ENCODE peak calls at places on chromosome 22, in four cellular contexts. A is CD4-positive, alpha-beta T cell; G is left ventricle myocardium inferior; E is AG09309. K is an unnamed sample.

GRCh38 chr22:20420157-20420842 is 17.3 kb downstream of the SCARF2 start:
- DNase-seq in A (no peak), G (no peak), E (no peak), K (no peak)

GRCh38 chr22:34881453-34881852 is 184.5 kb upstream of the ISX start:
- DNase-seq in A (no peak), G (no peak), E (no peak), K (no peak)

GRCh38 chr22:24500251-24500820 is 5.2 kb downstream of the UPB1 start:
- DNase-seq in A (no peak), G (no peak), E (no peak), K (no peak)

GRCh38 chr22:20155330-20156041 is 4.6 kb upstream of the CCDC188 start:
- DNase-seq in A (no peak), G (peak), E (no peak), K (peak)

GRCh38 chr22:19430890-19431541 is 517 bp downstream of the HIRA start:
- DNase-seq in A (no peak), G (peak), E (no peak), K (no peak)

GRCh38 chr22:19928207-19928606 is 13.4 kb upstream of the COMT start:
- DNase-seq in A (no peak), G (no peak), E (no peak), K (no peak)

GRCh38 chr22:48456449-48456848 is 1371.2 kb downstream of the BRD1 start:
- DNase-seq in A (no peak), G (no peak), E (no peak), K (peak)

GRCh38 chr22:24208012-24208749 is 26.9 kb downstream of the SUSD2 start:
- DNase-seq in A (no peak), G (no peak), E (peak), K (peak)

GRCh38 chr22:17514092-17514491 is 49.2 kb upstream of the SLC25A18 start:
- DNase-seq in A (no peak), G (peak), E (no peak), K (no peak)

GRCh38 chr22:39529487-39529851 is 3.1 kb downstream of the RPS19BP1 start:
- DNase-seq in A (no peak), G (no peak), E (no peak), K (no peak)

GRCh38 chr22:39530136-39530535 is 2.4 kb downstream of the RPS19BP1 start:
- DNase-seq in A (no peak), G (no peak), E (no peak), K (no peak)

GRCh38 chr22:39532215-39533071 is at the start of gene RPS19BP1:
- DNase-seq in A (peak), G (peak), E (peak), K (peak)

GRCh38 chr22:39528681-39529486 is 3.7 kb downstream of the RPS19BP1 start:
- DNase-seq in A (peak), G (peak), E (peak), K (peak)

DNA sequence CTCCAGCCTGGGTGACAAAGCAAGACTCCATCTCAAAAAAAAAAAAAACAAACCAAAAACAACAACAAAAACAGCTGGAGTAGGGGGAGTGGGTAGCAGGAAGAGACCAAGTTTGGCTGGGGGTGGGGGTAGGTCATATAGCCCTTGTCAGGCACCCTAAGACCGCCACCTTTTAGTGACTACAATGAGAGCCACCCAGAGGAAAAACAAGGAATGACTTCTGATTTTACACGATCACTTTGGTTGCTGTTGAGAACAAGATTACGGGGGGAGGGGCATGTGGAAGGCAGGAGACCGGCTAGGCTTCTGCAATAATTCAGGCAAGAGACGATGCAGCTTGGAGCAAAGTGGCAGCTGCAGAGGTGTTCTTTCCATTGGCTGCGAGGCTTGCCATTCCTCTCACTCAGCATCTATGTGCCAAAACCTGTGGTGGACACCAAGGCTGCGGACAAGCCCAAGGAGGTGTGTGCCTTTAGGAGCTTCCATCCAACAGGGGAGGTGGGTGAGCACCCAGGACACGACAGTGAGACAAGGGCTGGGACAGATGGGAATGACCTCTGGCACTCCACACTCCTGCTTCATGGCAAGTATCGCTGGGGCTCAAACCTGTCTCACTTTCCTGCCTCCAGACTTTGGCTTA is 1.7 kb downstream of the RPS19BP1 start:
- DNase-seq in A (no peak), G (no peak), E (no peak), K (no peak)
- TF ChIP-seq CTCF in A (no peak), G (peak), E (no peak), K (peak)

DNA sequence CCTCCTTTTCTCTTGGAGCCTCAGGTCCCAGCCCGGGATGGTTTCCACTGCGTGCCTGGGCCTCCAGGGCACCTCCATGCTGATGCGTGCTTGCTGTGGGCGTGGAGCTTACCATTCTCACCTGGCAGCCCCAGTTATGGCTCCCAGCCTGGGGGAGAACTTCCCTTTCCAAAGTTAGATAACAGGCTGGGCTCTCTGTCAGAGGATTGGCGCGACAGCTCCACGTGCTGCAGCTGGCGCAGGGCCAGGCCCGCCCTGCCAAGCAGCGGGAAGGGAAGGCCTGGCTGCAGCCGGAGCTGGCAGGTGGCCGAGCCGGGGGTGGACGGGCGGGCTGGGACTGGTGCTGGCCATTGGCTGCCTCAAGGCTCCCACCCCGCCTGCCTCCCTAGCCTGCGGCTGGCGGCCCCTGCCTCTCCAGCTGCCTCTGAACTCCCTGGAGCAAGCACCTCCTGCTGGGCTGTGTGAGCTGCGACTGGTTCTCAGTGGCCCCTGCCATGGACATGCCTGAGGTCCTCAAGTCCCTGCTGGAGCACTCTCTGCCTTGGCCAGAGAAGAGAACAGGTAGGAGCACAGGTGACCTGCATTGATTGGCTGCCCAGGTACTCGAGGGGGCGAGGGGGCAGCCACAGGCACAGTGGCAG is 14.6 kb upstream of the TEF start:
- DNase-seq in A (no peak), G (peak), E (peak), K (peak)
- TF ChIP-seq CTCF in A (no peak), G (peak), E (peak), K (peak)

GRCh38 chr22:29559030-29559429 is 5.5 kb upstream of the THOC5 start:
- DNase-seq in A (no peak), G (no peak), E (no peak), K (no peak)

GRCh38 chr22:29550005-29550404 is 3.6 kb downstream of the THOC5 start:
- DNase-seq in A (no peak), G (no peak), E (no peak), K (no peak)

GRCh38 chr22:29555065-29555644 is 1.6 kb upstream of the THOC5 start:
- DNase-seq in A (no peak), G (no peak), E (no peak), K (no peak)

GRCh38 chr22:29553391-29554224 is at the start of gene THOC5:
- DNase-seq in A (peak), G (peak), E (peak), K (peak)
- TF ChIP-seq CTCF in A (no peak), G (peak), E (peak), K (peak)

GRCh38 chr22:50400406-50400805 is 57.3 kb downstream of the PPP6R2 start:
- DNase-seq in A (no peak), G (no peak), E (no peak), K (no peak)

GRCh38 chr22:50398698-50399648 is 55.8 kb downstream of the PPP6R2 start:
- DNase-seq in A (no peak), G (no peak), E (no peak), K (no peak)

GRCh38 chr22:50400931-50401330 is 57.8 kb downstream of the PPP6R2 start:
- DNase-seq in A (no peak), G (no peak), E (no peak), K (no peak)

GRCh38 chr22:50401907-50402306 is 58.8 kb downstream of the PPP6R2 start:
- DNase-seq in A (no peak), G (no peak), E (no peak), K (no peak)

GRCh38 chr22:50399751-50400331 is 56.7 kb downstream of the PPP6R2 start:
- DNase-seq in A (no peak), G (no peak), E (no peak), K (peak)
- TF ChIP-seq CTCF in A (no peak), G (no peak), E (peak), K (peak)

GRCh38 chr22:50303848-50304527 is 3.5 kb downstream of the PLXNB2 start:
- DNase-seq in A (no peak), G (no peak), E (no peak), K (peak)
- TF ChIP-seq CTCF in A (no peak), G (no peak), E (no peak), K (no peak)

GRCh38 chr22:27317156-27317555 is 484.4 kb downstream of the MN1 start:
- DNase-seq in A (no peak), G (no peak), E (no peak), K (no peak)
- TF ChIP-seq CTCF in A (no peak), G (no peak), E (peak), K (no peak)

DNA sequence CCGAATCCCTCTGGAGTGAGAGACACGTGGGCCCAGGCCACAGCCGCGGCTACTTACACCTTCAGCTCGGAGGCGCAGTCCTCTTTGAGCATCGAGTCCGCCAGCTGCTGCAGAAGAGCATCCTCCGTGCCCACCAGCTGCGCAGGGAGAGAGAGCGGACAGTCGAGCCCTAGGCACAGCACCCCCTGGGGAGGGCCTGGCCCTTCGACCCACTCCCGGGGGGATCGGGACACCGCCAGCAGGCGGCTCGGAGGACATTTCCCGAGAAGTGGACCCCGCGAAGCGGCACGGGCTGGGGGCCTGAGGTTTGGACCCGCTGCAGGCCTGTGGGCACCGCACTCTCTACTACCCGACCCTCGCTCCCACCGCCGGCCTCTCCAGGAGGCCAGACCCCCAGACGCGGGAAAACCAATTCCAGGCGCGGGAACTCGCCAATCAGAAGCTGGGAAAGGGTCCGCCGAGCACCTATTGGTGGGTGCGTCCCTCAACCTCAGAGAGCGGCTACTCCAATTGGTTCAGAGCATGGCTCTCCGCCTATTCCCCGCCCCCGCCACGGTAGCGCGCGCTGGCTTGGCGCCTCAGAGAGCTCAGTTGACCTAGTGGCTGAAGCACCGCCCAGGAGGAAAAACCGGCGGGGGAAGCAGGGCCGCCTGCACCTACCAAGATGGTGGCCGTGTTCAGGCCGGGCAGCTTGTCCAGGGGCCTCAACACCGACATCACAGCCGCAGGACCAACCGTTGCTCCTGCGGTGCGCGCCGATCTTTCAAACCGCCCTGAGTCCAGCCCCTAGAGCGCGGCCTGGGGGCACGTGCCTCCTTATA is at the start of gene CENPM:
- DNase-seq in A (peak), G (peak), E (peak), K (peak)
- TF ChIP-seq CTCF in A (peak), G (peak), E (peak), K (peak)

GRCh38 chr22:43895986-43896645 is 4.3 kb upstream of the PNPLA5 start:
- DNase-seq in A (no peak), G (no peak), E (no peak), K (no peak)
- TF ChIP-seq CTCF in A (no peak), G (no peak), E (no peak), K (no peak)

DNA sequence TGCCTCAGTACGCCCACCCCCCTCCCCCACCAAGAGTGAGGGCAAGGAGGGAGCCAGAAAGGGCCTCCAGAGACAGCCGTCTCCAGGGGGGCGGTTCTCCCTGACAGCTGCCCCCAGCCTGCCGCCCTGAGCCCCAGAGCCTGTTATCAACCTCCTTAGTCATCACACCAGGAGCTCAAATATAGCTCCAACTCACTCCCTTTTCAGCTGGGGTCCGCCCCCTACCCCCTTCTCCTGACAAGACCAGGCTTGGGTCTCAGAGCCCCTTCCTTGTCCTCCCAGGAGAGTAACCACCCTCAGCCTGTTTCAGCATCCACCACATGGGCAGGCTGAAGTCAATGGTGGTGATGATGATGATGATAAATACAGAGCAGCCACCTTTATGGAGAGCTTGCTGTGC is 2.5 kb upstream of the INPP5J start:
- DNase-seq in A (no peak), G (no peak), E (no peak), K (no peak)
- TF ChIP-seq CTCF in A (no peak), G (no peak), E (no peak), K (no peak)

GRCh38 chr22:30955153-30955552 is 13.4 kb downstream of the MORC2 start:
- DNase-seq in A (no peak), G (no peak), E (no peak), K (no peak)
- TF ChIP-seq CTCF in A (no peak), G (no peak), E (no peak), K (no peak)

K was measured in upper lobe of left lung.